ENCODE peak calls at places on chromosomes 1 and 21, in ten cellular contexts. H, E, V, R, J, W, T, Y, X and L are unnamed samples.

GRCh38 chr1:213767683-213768082 is 220.1 kb upstream of the PROX1 start:
- DNase-seq in H (no peak), E (no peak), V (no peak), R (no peak), J (no peak), W (no peak), T (no peak), Y (no peak), X (no peak), L (no peak)

GRCh38 chr1:90781429-90782020 is 64.4 kb upstream of the BARHL2 start:
- DNase-seq in H (no peak), E (no peak), V (no peak), R (no peak), J (no peak), W (no peak), T (no peak), Y (no peak), X (no peak), L (no peak)

GRCh38 chr1:234778215-234779159 is 168.5 kb upstream of the IRF2BP2 start:
- DNase-seq in H (no peak), E (no peak), V (no peak), R (peak; percentile 100), J (peak; percentile 99), W (peak; percentile 12), T (peak; percentile 8), Y (no peak), X (no peak), L (no peak)

GRCh38 chr1:99580451-99580850 is 65.5 kb upstream of the PALMD start:
- DNase-seq in H (no peak), E (no peak), V (no peak), R (no peak), J (no peak), W (no peak), T (peak; percentile 99), Y (peak; percentile 49), X (peak; percentile 71), L (no peak)

GRCh38 chr1:90838720-90839119 is 121.6 kb upstream of the BARHL2 start:
- DNase-seq in H (no peak), E (no peak), V (no peak), R (no peak), J (no peak), W (no peak), T (no peak), Y (no peak), X (no peak), L (no peak)

GRCh38 chr1:185499986-185500626 is 183.1 kb upstream of the IVNS1ABP start:
- DNase-seq in H (peak; percentile 8), E (peak; percentile 89), V (no peak), R (no peak), J (no peak), W (peak; percentile 73), T (peak; percentile 87), Y (peak; percentile 88), X (no peak), L (no peak)

GRCh38 chr1:168312718-168313604 is 32.3 kb downstream of the TBX19 start:
- DNase-seq in H (no peak), E (no peak), V (no peak), R (peak; percentile 14), J (no peak), W (peak; percentile 37), T (peak; percentile 58), Y (no peak), X (no peak), L (no peak)

GRCh38 chr21:44521301-44521927 is 18.6 kb downstream of the KRTAP10-1 start:
- DNase-seq in H (no peak), E (no peak), V (peak; percentile 54), R (no peak), J (no peak), W (no peak), T (no peak), Y (no peak), X (peak; percentile 11), L (peak; percentile 26)

GRCh38 chr21:27040738-27041137 is 73.8 kb upstream of the ADAMTS5 start:
- DNase-seq in H (no peak), E (no peak), V (no peak), R (no peak), J (no peak), W (peak; percentile 16), T (peak; percentile 79), Y (no peak), X (no peak), L (no peak)

GRCh38 chr1:116169898-116170297 is 58.7 kb downstream of the MAB21L3 start:
- DNase-seq in H (no peak), E (no peak), V (no peak), R (no peak), J (no peak), W (no peak), T (no peak), Y (no peak), X (no peak), L (no peak)

GRCh38 chr21:35562876-35563275 is 497.4 kb downstream of the SETD4 start:
- DNase-seq in H (no peak), E (no peak), V (no peak), R (no peak), J (no peak), W (no peak), T (no peak), Y (no peak), X (no peak), L (no peak)